ENCODE peak calls at places on chromosomes 13 and 19, in five cellular contexts. A is transverse colon, Z is aorta, Y is colonic mucosa, C is thoracic aorta. M is an unnamed sample.

GRCh38 chr13:59354665-59355064 is 809.1 kb downstream of the DIAPH3 start:
- DNase-seq in A (no peak), Z (no peak), Y (no peak), C (no peak), M (no peak)

GRCh38 chr19:16306728-16307402 is 17.8 kb upstream of the KLF2 start:
- DNase-seq in A (no peak), Z (no peak), Y (no peak), C (no peak), M (no peak)

GRCh38 chr13:111503376-111503775 is 182.9 kb downstream of the TEX29 start:
- DNase-seq in A (no peak), Z (no peak), Y (no peak), C (no peak), M (no peak)

GRCh38 chr13:113584870-113585671 is 518 bp downstream of the TFDP1 start:
- DNase-seq in A (peak), Z (peak), Y (peak), C (no peak), M (no peak)

GRCh38 chr13:50584856-50585580 is 258.5 kb downstream of the DLEU7 start:
- DNase-seq in A (no peak), Z (no peak), Y (no peak), C (no peak), M (peak)

GRCh38 chr19:14000691-14001365 is 5.3 kb downstream of the RFX1 start:
- DNase-seq in A (no peak), Z (peak), Y (no peak), C (no peak), M (no peak)

GRCh38 chr19:35710784-35711723 is 6.7 kb downstream of the ZBTB32 start:
- DNase-seq in A (no peak), Z (no peak), Y (no peak), C (no peak), M (no peak)

GRCh38 chr19:44720945-44721344 is 22.0 kb downstream of the CEACAM16 start:
- DNase-seq in A (no peak), Z (no peak), Y (no peak), C (no peak), M (no peak)

GRCh38 chr19:38993271-38993670 is 17.7 kb upstream of the FBXO17 start:
- DNase-seq in A (no peak), Z (no peak), Y (no peak), C (no peak), M (peak)

GRCh38 chr19:7833225-7834156 is 3.5 kb downstream of the EVI5L start:
- DNase-seq in A (peak), Z (no peak), Y (peak), C (no peak), M (no peak)

GRCh38 chr19:21751379-21751778 is 16.0 kb downstream of the ZNF100 start:
- DNase-seq in A (no peak), Z (no peak), Y (no peak), C (no peak), M (peak)

GRCh38 chr19:34269968-34270621 is 15.7 kb downstream of the GARRE1 start:
- DNase-seq in A (peak), Z (peak), Y (peak), C (peak), M (peak)

GRCh38 chr13:50460366-50460765 is 383.1 kb downstream of the DLEU7 start:
- DNase-seq in A (no peak), Z (no peak), Y (no peak), C (no peak), M (no peak)

GRCh38 chr13:106373989-106374572 is 161.4 kb downstream of the EFNB2 start:
- DNase-seq in A (no peak), Z (no peak), Y (no peak), C (no peak), M (peak)

GRCh38 chr13:49419292-49419691 is 24.6 kb downstream of the CAB39L start:
- DNase-seq in A (no peak), Z (no peak), Y (no peak), C (no peak), M (no peak)

GRCh38 chr13:51714663-51715168 is 89.2 kb downstream of the DHRS12 start:
- DNase-seq in A (no peak), Z (no peak), Y (no peak), C (no peak), M (peak)

GRCh38 chr19:12778020-12778904 is 2.9 kb upstream of the HOOK2 start:
- DNase-seq in A (peak), Z (peak), Y (peak), C (no peak), M (peak)

GRCh38 chr13:108827637-108828036 is 198.2 kb downstream of the MYO16 start:
- DNase-seq in A (no peak), Z (no peak), Y (no peak), C (no peak), M (no peak)

GRCh38 chr13:73715114-73715909 is 418.9 kb downstream of the KLF12 start:
- DNase-seq in A (no peak), Z (no peak), Y (no peak), C (no peak), M (no peak)

GRCh38 chr19:20167020-20167644 is at the start of gene ZNF486:
- DNase-seq in A (peak), Z (peak), Y (peak), C (peak), M (peak)

GRCh38 chr19:10503002-10503789 is at the start of gene KEAP1:
- DNase-seq in A (peak), Z (peak), Y (peak), C (no peak), M (peak)

GRCh38 chr13:99256709-99257108 is 1.5 kb downstream of the GPR18 start:
- DNase-seq in A (no peak), Z (no peak), Y (no peak), C (no peak), M (peak)

DNA sequence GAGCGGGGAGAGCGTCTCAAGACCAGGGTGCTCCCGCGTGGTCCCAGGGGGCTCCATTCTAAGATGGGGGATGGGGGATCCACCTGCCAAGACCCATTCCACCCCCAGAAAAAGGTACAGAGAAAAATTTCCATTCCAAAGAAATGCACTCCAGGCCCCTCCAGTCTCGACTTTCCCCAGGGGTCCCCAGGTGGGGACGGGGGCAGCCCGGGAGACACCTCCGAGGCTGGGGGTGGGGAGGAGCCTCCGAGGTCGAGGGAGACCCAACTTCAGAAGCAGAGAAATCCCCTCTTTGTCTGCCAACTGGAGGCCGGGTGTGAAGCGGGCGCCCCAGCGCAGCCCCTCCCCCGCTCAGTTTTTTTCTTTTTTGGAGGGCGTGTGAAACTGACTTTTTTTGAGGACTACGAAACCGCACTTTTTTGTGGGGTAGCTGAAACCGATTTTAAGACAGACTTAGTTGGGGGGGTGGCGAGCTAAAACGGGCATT is 1.3 kb downstream of the TCF3 start:
- DNase-seq in A (peak), Z (no peak), Y (peak), C (no peak), M (peak)
- H3K4me3 ChIP-seq in A (peak), Z (peak), Y (peak), C (peak), M (peak)

DNA sequence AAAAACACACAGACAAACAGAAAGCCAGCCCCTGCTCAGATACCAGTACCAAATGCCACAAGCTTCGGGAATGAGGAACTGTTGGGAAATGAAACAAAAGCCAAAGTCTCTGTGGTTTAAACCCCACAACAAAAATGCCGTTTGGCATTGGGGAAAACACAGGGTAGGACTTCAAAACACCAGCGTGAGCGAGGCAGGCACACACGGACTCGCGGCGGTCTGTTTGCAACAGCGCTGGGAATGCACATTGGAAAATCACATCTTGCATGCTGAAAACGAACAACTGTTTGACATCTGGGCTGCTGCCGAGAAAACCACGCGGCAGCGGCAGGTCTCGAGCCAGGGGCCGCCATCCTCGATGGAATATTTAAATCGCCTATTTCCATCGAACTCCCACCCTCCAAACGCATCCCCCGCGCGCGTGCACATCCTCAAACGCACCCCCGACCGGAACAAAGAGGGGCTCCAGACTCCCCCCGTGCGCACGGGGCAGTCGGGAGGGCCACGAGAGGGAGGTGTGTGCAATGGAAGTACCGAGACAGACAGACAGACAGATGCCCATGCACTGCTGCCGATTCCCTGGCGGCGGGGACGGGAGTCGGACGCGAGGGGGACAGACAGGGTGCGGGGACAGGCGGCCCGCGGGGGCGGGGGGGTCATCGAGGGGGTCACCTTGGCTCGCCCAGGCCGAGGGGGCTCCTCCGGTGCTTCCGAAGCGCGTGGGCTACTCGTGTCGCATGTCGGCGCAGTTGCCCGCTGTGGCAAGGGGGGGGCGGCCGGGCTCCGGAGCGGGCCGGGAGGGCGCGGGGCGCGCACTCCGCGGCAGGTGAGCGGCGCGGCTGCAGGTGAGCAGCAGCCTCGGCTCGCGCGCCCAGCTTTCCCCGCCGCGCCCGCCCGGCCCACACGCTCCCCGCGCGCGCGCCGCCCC is at the start of gene GPR12:
- DNase-seq in A (no peak), Z (peak), Y (no peak), C (no peak), M (no peak)
- H3K4me3 ChIP-seq in A (peak), Z (peak), Y (no peak), C (peak), M (peak)

DNA sequence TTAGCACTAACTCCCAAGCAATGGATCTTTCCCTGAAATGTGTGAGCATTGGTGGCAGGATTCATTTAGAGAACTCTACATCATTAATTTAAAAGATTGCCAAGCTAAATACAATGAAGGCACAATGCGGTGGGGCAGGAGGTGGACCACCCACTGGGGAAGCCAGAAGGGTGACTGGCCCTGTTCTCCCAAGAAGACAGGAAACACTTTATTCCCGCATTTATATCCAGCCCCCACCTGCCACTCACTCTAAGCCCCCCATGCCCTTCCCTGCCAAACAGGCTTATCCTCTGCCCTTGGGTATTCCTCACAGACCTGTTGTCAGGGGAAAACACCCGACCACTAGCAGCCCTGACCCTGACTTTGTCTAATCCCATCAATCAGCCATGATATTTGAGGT is 189.1 kb upstream of the UBL3 start:
- DNase-seq in A (no peak), Z (no peak), Y (no peak), C (no peak), M (no peak)
- H3K4me3 ChIP-seq in A (no peak), Z (no peak), Y (no peak), C (no peak), M (no peak)

GRCh38 chr19:18650048-18650435 is 13.2 kb downstream of the KLHL26 start:
- DNase-seq in A (no peak), Z (peak), Y (peak), C (no peak), M (peak)

GRCh38 chr19:18647807-18648206 is 11.0 kb downstream of the KLHL26 start:
- DNase-seq in A (no peak), Z (no peak), Y (no peak), C (no peak), M (no peak)

GRCh38 chr19:18648971-18649310 is 12.1 kb downstream of the KLHL26 start:
- DNase-seq in A (no peak), Z (no peak), Y (no peak), C (no peak), M (peak)

GRCh38 chr19:18650468-18651001 is 13.7 kb downstream of the KLHL26 start:
- DNase-seq in A (peak), Z (peak), Y (peak), C (peak), M (peak)

DNA sequence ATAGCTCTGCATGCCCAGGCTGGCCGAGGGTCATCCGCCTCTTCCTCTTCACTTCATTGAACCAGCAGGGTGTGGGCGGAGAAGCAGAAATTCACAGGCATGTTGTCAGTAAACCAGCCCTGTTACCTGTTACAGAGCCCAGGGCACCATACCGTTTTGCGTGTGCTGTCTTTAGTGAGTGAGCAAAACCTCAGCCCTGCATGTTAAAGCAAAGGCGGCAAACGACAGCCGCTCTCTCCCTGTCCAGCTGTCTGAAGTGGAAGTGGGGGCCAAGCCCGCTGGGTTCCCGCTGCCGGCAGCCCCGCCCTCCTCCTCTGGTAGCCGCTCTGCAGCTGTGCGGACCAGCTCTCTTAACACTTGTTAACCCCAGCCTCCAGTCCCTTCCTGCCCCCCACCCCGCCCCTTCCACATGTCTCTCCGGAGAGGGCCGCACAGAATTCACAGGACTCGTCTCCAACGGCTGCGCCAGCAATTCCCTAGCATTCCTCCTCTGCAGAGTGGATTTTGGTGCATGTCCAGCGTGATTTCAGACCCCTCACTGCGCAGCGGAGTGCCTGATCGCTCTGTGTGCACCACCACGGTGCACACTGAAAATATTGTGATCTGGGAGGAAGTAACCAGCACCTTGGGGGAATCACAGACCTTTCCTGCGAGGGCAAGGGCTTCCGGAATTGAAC is 12.7 kb downstream of the KLHL26 start:
- DNase-seq in A (peak), Z (peak), Y (peak), C (no peak), M (peak)
- H3K4me3 ChIP-seq in A (no peak), Z (no peak), Y (no peak), C (peak), M (no peak)

GRCh38 chr19:5624741-5625140 is 1.9 kb downstream of the SAFB start:
- DNase-seq in A (no peak), Z (no peak), Y (no peak), C (no peak), M (no peak)
- H3K4me3 ChIP-seq in A (peak), Z (peak), Y (peak), C (peak), M (peak)

DNA sequence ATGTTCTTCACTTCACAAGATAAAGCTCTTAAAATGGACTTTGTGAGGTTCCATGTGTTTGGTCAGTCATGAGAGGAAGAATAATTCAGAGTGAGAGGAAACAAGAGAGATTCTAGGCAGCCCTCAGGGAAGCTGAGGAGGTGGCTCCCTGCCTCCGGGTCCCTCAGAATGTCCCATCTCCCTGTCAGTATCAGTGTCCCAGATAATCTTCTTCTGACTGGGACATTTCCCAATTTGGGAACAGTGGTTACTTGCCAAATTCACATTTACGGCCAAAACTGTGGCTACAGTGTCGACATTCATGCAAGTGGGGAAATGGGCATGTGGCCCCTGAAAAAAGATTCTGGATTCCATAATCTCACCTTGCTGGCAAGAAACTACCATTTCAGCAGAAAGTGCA is 9.0 kb downstream of the ZNF417 start:
- DNase-seq in A (no peak), Z (no peak), Y (no peak), C (no peak), M (no peak)
- H3K4me3 ChIP-seq in A (no peak), Z (no peak), Y (no peak), C (no peak), M (no peak)

GRCh38 chr19:28737526-28737925 is 475.4 kb downstream of the UQCRFS1 start:
- DNase-seq in A (no peak), Z (no peak), Y (no peak), C (no peak), M (no peak)

GRCh38 chr19:28731577-28731976 is 481.4 kb downstream of the UQCRFS1 start:
- DNase-seq in A (no peak), Z (no peak), Y (no peak), C (no peak), M (no peak)

GRCh38 chr19:28731113-28731512 is 481.8 kb downstream of the UQCRFS1 start:
- DNase-seq in A (no peak), Z (no peak), Y (no peak), C (no peak), M (no peak)

GRCh38 chr19:28737021-28737525 is 475.9 kb downstream of the UQCRFS1 start:
- DNase-seq in A (no peak), Z (no peak), Y (no peak), C (no peak), M (peak)

GRCh38 chr19:28736528-28736927 is 476.4 kb downstream of the UQCRFS1 start:
- DNase-seq in A (no peak), Z (no peak), Y (no peak), C (no peak), M (no peak)
- H3K4me3 ChIP-seq in A (no peak), Z (no peak), Y (no peak), C (no peak), M (no peak)

DNA sequence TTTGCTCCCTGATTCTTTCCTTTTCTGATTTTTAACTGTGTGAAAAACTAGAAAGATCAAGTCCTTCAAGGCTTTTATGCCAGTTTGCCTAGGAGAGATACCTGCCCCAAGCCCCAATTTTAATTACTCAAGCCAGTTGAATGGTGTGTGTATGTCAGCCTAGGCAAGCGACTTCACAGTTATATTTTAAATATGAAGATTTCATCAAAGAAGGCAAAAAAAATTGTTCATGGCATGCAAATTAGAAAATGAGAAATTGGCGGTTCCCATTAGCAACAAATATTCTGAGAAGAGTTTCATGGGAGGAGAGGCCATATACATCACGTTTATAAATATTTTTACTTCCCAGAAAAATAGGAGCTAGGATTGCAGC is 167.6 kb downstream of the SLC7A1 start:
- DNase-seq in A (no peak), Z (no peak), Y (no peak), C (no peak), M (no peak)
- H3K4me3 ChIP-seq in A (peak), Z (peak), Y (no peak), C (peak), M (peak)

GRCh38 chr19:3075605-3076431 is 13.5 kb upstream of the TLE5 start:
- DNase-seq in A (peak), Z (peak), Y (peak), C (no peak), M (no peak)
- H3K4me3 ChIP-seq in A (no peak), Z (no peak), Y (no peak), C (no peak), M (peak)

GRCh38 chr19:45954132-45954531 is 19.5 kb downstream of the NOVA2 start:
- DNase-seq in A (no peak), Z (no peak), Y (no peak), C (no peak), M (no peak)

GRCh38 chr19:45955905-45956608 is 17.6 kb downstream of the NOVA2 start:
- DNase-seq in A (no peak), Z (peak), Y (no peak), C (no peak), M (no peak)

GRCh38 chr19:45952691-45953505 is 20.8 kb downstream of the NOVA2 start:
- DNase-seq in A (peak), Z (peak), Y (peak), C (no peak), M (peak)

GRCh38 chr19:45952341-45952690 is 21.3 kb downstream of the NOVA2 start:
- DNase-seq in A (no peak), Z (no peak), Y (no peak), C (no peak), M (no peak)

DNA sequence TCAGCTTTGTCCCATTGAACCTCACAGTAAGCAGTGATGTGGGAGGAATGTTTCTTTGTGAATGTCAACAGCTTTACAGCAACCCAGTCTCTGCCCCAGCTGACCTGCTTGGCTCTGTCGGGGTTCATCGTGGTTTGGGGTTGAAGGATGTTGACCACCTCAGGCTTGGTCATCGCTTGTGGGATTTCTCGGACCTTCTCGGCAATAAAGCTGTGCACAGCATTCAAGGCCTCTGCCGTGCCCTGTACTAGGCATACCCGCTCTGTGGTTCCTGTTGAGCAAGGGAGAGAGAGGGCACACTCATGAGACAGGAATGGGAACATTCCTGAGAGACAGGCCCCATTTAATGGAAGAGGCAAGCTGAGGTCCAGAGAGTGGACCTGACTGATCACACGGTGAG is 20.0 kb downstream of the NOVA2 start:
- DNase-seq in A (no peak), Z (no peak), Y (no peak), C (no peak), M (no peak)
- H3K4me3 ChIP-seq in A (no peak), Z (no peak), Y (no peak), C (no peak), M (no peak)